ENCODE peak calls at places on chromosomes 13 and 19, in nine cellular contexts. M, C, G, V, O, U, K, R and F are unnamed samples.

GRCh38 chr13:23087884-23088283 is 92.9 kb upstream of the SGCG start:
- DNase-seq in G (peak; percentile 16), M (no peak), R (no peak), V (no peak), C (no peak), U (no peak), O (no peak), K (no peak), F (no peak)

GRCh38 chr13:50079278-50080157 is 64.3 kb downstream of the KCNRG start:
- DNase-seq in M (no peak), U (no peak), O (no peak), R (no peak), K (no peak), C (no peak), V (no peak), G (no peak), F (no peak)

GRCh38 chr19:14370169-14370998 is 10.9 kb upstream of the ADGRE5 start:
- DNase-seq in M (no peak), V (peak; percentile 37), K (peak; percentile 69), U (no peak), R (no peak), O (no peak), G (no peak), C (no peak), F (no peak)

GRCh38 chr19:55467236-55468053 is 2.9 kb upstream of the C19orf85 start:
- DNase-seq in C (peak; percentile 40), U (peak; percentile 86), V (peak; percentile 69), O (peak; percentile 58), K (no peak), R (peak; percentile 52), M (peak; percentile 90), G (no peak), F (peak; percentile 90)

GRCh38 chr13:48487968-48488367 is 44.9 kb downstream of the RCBTB2 start:
- DNase-seq in C (no peak), V (no peak), R (no peak), K (no peak), M (no peak), U (no peak), O (no peak), G (no peak), F (no peak)

GRCh38 chr13:77062097-77062496 is 35.1 kb upstream of the FBXL3 start:
- DNase-seq in K (no peak), V (no peak), O (no peak), G (no peak), U (no peak), C (no peak), R (no peak), M (no peak), F (no peak)

GRCh38 chr13:20171364-20171763 is 10.5 kb upstream of the GJA3 start:
- DNase-seq in C (no peak), V (no peak), K (no peak), G (no peak), R (no peak), M (no peak), U (no peak), O (no peak), F (no peak)

GRCh38 chr19:5966941-5967340 is 11.0 kb downstream of the RANBP3 start:
- DNase-seq in V (no peak), K (no peak), G (no peak), R (no peak), M (no peak), U (no peak), O (no peak), C (no peak), F (no peak)

GRCh38 chr19:45038931-45039893 is at the start of gene CLASRP:
- DNase-seq in G (peak; percentile 79), C (peak; percentile 94), M (peak; percentile 93), U (peak; percentile 95), K (peak; percentile 81), V (peak; percentile 84), O (peak; percentile 82), R (peak; percentile 86), F (peak; percentile 87)

GRCh38 chr19:13018037-13018914 is 23.0 kb downstream of the NFIX start:
- DNase-seq in C (no peak), G (no peak), O (no peak), M (no peak), U (peak; percentile 84), R (no peak), V (no peak), K (no peak), F (no peak)

GRCh38 chr13:27632214-27632613 is 10.5 kb downstream of the POLR1D start:
- DNase-seq in V (no peak), C (no peak), U (no peak), G (no peak), K (no peak), M (no peak), R (no peak), O (no peak), F (no peak)

GRCh38 chr13:22897571-22898314 is 283.0 kb upstream of the SGCG start:
- DNase-seq in C (no peak), U (no peak), M (no peak), K (no peak), G (no peak), R (no peak), V (no peak), O (no peak), F (no peak)

GRCh38 chr13:48636550-48636949 is 17.2 kb upstream of the CYSLTR2 start:
- DNase-seq in C (no peak), U (no peak), R (no peak), K (no peak), V (no peak), O (no peak), G (no peak), M (no peak), F (no peak)

GRCh38 chr19:9010693-9011092 is 484 bp upstream of the MUC16 start:
- DNase-seq in G (no peak), O (no peak), V (no peak), C (no peak), R (no peak), M (no peak), U (no peak), K (no peak), F (no peak)

GRCh38 chr19:55112781-55113569 is 4.5 kb downstream of the PPP1R12C start:
- DNase-seq in C (no peak), R (no peak), K (no peak), G (no peak), V (no peak), U (no peak), O (no peak), M (no peak), F (peak; percentile 51)

GRCh38 chr13:45167611-45168554 is 33.0 kb downstream of the KCTD4 start:
- DNase-seq in M (no peak), U (peak; percentile 44), G (peak; percentile 8), V (no peak), C (no peak), O (no peak), R (no peak), K (no peak), F (no peak)

GRCh38 chr13:23140492-23140891 is 40.3 kb upstream of the SGCG start:
- DNase-seq in R (no peak), M (no peak), U (no peak), O (no peak), G (no peak), K (no peak), V (no peak), C (no peak), F (no peak)

GRCh38 chr13:40968416-40969000 is 50.6 kb downstream of the ELF1 start:
- DNase-seq in C (no peak), K (no peak), U (no peak), G (no peak), O (no peak), R (no peak), V (no peak), M (no peak), F (no peak)

GRCh38 chr19:6017576-6017975 is 39.6 kb upstream of the RANBP3 start:
- DNase-seq in U (no peak), K (no peak), V (no peak), R (no peak), O (no peak), M (no peak), G (no peak), C (no peak), F (no peak)

GRCh38 chr19:58218899-58219298 is 9.8 kb upstream of the ZNF544 start:
- DNase-seq in C (no peak), M (no peak), G (peak; percentile 25), U (no peak), O (no peak), K (no peak), R (no peak), V (no peak), F (no peak)

GRCh38 chr13:33014291-33014690 is 1.9 kb upstream of the KL start:
- DNase-seq in C (peak; percentile 4), V (no peak), K (no peak), O (no peak), G (no peak), M (no peak), R (no peak), U (no peak), F (no peak)

GRCh38 chr19:28021316-28022185 is 1191.4 kb downstream of the UQCRFS1 start:
- DNase-seq in M (no peak), K (no peak), V (no peak), C (no peak), R (no peak), U (no peak), G (no peak), O (no peak), F (no peak)

GRCh38 chr13:34571716-34572115 is 370.4 kb upstream of the NBEA start:
- DNase-seq in U (no peak), K (no peak), R (no peak), V (no peak), C (no peak), M (no peak), G (no peak), O (no peak), F (no peak)

GRCh38 chr13:87344176-87344575 is 327.0 kb upstream of the SLITRK5 start:
- DNase-seq in U (no peak), O (no peak), G (no peak), R (no peak), V (no peak), M (no peak), C (no peak), K (no peak), F (no peak)

GRCh38 chr13:19052931-19053330 is 128.7 kb downstream of the TUBA3C start:
- DNase-seq in R (no peak), O (no peak), K (no peak), U (no peak), V (no peak), G (no peak), M (no peak), C (no peak), F (no peak)

GRCh38 chr19:4575978-4576933 is 16.8 kb upstream of the SEMA6B start:
- DNase-seq in M (peak; percentile 88), K (peak; percentile 43), R (peak; percentile 42), C (peak; percentile 27), V (peak; percentile 64), O (peak; percentile 56), U (peak; percentile 81), G (no peak), F (peak; percentile 74)

GRCh38 chr13:45781553-45782326 is 69.8 kb downstream of the SIAH3 start:
- DNase-seq in C (peak; percentile 83), M (no peak), G (peak; percentile 97), K (no peak), R (no peak), O (no peak), V (no peak), U (peak; percentile 80), F (no peak)

GRCh38 chr13:111667757-111668156 is 347.3 kb downstream of the TEX29 start:
- DNase-seq in C (no peak), R (no peak), O (no peak), V (no peak), U (no peak), G (no peak), M (no peak), K (no peak), F (no peak)